ENCODE peak calls at places on chromosomes 12 and 14, in six cellular contexts. One of them, this sample, is unnamed.

GRCh38 chr14:89504084-89504483 is 87.1 kb upstream of the FOXN3 start:
- DNase-seq in suprapubic skin: no peak
- DNase-seq in neural progenitor cell: no peak
- DNase-seq in endothelial cell of umbilical vein: no peak
- DNase-seq in body of pancreas: no peak
- DNase-seq in heart right ventricle: no peak
- DNase-seq in this sample: no peak

GRCh38 chr12:67039995-67040860 is 228.9 kb upstream of the CAND1 start:
- DNase-seq in suprapubic skin: no peak
- DNase-seq in neural progenitor cell: no peak
- DNase-seq in endothelial cell of umbilical vein: no peak
- DNase-seq in body of pancreas: no peak
- DNase-seq in heart right ventricle: no peak
- DNase-seq in this sample: no peak

GRCh38 chr12:114404451-114405198 is 1.3 kb downstream of the TBX5 start:
- DNase-seq in suprapubic skin: no peak
- DNase-seq in neural progenitor cell: no peak
- DNase-seq in endothelial cell of umbilical vein: no peak
- DNase-seq in body of pancreas: no peak
- DNase-seq in heart right ventricle: no peak
- DNase-seq in this sample: no peak

GRCh38 chr12:102958073-102958829 is 777 bp downstream of the ASCL1 start:
- DNase-seq in suprapubic skin: no peak
- DNase-seq in neural progenitor cell: peak; percentile 94
- DNase-seq in endothelial cell of umbilical vein: peak; percentile 35
- DNase-seq in body of pancreas: no peak
- DNase-seq in heart right ventricle: no peak
- DNase-seq in this sample: peak; percentile 81

GRCh38 chr12:49809369-49810158 is 18.6 kb downstream of the NCKAP5L start:
- DNase-seq in suprapubic skin: peak; percentile 61
- DNase-seq in neural progenitor cell: peak; percentile 81
- DNase-seq in endothelial cell of umbilical vein: no peak
- DNase-seq in body of pancreas: no peak
- DNase-seq in heart right ventricle: peak; percentile 61
- DNase-seq in this sample: no peak

GRCh38 chr12:49777800-49778748 is 36.7 kb downstream of the TMBIM6 start:
- DNase-seq in suprapubic skin: no peak
- DNase-seq in neural progenitor cell: peak; percentile 64
- DNase-seq in endothelial cell of umbilical vein: peak; percentile 42
- DNase-seq in body of pancreas: peak; percentile 79
- DNase-seq in heart right ventricle: peak; percentile 58
- DNase-seq in this sample: peak; percentile 71

GRCh38 chr12:109461049-109461845 is 15.9 kb downstream of the KCTD10 start:
- DNase-seq in suprapubic skin: no peak
- DNase-seq in neural progenitor cell: no peak
- DNase-seq in endothelial cell of umbilical vein: peak; percentile 64
- DNase-seq in body of pancreas: no peak
- DNase-seq in heart right ventricle: no peak
- DNase-seq in this sample: no peak

GRCh38 chr12:20950248-20950647 is 139.7 kb downstream of the SLCO1B3 start:
- DNase-seq in suprapubic skin: no peak
- DNase-seq in neural progenitor cell: peak; percentile 21
- DNase-seq in endothelial cell of umbilical vein: peak; percentile 46
- DNase-seq in body of pancreas: no peak
- DNase-seq in heart right ventricle: no peak
- DNase-seq in this sample: no peak

GRCh38 chr12:22626429-22626828 is 1.5 kb downstream of the ETNK1 start:
- DNase-seq in suprapubic skin: no peak
- DNase-seq in neural progenitor cell: no peak
- DNase-seq in endothelial cell of umbilical vein: peak; percentile 42
- DNase-seq in body of pancreas: no peak
- DNase-seq in heart right ventricle: no peak
- DNase-seq in this sample: no peak

GRCh38 chr12:122753213-122753571 is 568 bp downstream of the DENR start:
- DNase-seq in suprapubic skin: no peak
- DNase-seq in neural progenitor cell: no peak
- DNase-seq in endothelial cell of umbilical vein: no peak
- DNase-seq in body of pancreas: no peak
- DNase-seq in heart right ventricle: no peak
- DNase-seq in this sample: no peak

GRCh38 chr14:51095854-51096823 is 1.2 kb upstream of the TRIM9 start:
- DNase-seq in suprapubic skin: peak; percentile 81
- DNase-seq in neural progenitor cell: peak; percentile 17
- DNase-seq in endothelial cell of umbilical vein: no peak
- DNase-seq in body of pancreas: no peak
- DNase-seq in heart right ventricle: peak; percentile 10
- DNase-seq in this sample: peak; percentile 42

GRCh38 chr12:116331876-116332275 is 54.4 kb upstream of the MED13L start:
- DNase-seq in suprapubic skin: no peak
- DNase-seq in neural progenitor cell: no peak
- DNase-seq in endothelial cell of umbilical vein: no peak
- DNase-seq in body of pancreas: no peak
- DNase-seq in heart right ventricle: no peak
- DNase-seq in this sample: no peak

GRCh38 chr14:94612174-94612573 is at the start of gene SERPINA3:
- DNase-seq in suprapubic skin: no peak
- DNase-seq in neural progenitor cell: no peak
- DNase-seq in endothelial cell of umbilical vein: no peak
- DNase-seq in body of pancreas: peak; percentile 68
- DNase-seq in heart right ventricle: no peak
- DNase-seq in this sample: no peak

GRCh38 chr12:56414401-56414800 is 34.8 kb downstream of the TIMELESS start:
- DNase-seq in suprapubic skin: no peak
- DNase-seq in neural progenitor cell: no peak
- DNase-seq in endothelial cell of umbilical vein: no peak
- DNase-seq in body of pancreas: no peak
- DNase-seq in heart right ventricle: no peak
- DNase-seq in this sample: no peak

GRCh38 chr14:75273272-75274044 is 5.2 kb upstream of the FOS start:
- DNase-seq in suprapubic skin: peak; percentile 70
- DNase-seq in neural progenitor cell: no peak
- DNase-seq in endothelial cell of umbilical vein: no peak
- DNase-seq in body of pancreas: no peak
- DNase-seq in heart right ventricle: no peak
- DNase-seq in this sample: no peak

GRCh38 chr14:31127690-31128089 is 79.9 kb downstream of the HECTD1 start:
- DNase-seq in suprapubic skin: no peak
- DNase-seq in neural progenitor cell: no peak
- DNase-seq in endothelial cell of umbilical vein: no peak
- DNase-seq in body of pancreas: no peak
- DNase-seq in heart right ventricle: no peak
- DNase-seq in this sample: no peak

GRCh38 chr14:70188292-70188607 is 501 bp downstream of the SLC8A3 start:
- DNase-seq in suprapubic skin: no peak
- DNase-seq in neural progenitor cell: peak; percentile 59
- DNase-seq in endothelial cell of umbilical vein: peak; percentile 21
- DNase-seq in body of pancreas: no peak
- DNase-seq in heart right ventricle: no peak
- DNase-seq in this sample: no peak

DNA sequence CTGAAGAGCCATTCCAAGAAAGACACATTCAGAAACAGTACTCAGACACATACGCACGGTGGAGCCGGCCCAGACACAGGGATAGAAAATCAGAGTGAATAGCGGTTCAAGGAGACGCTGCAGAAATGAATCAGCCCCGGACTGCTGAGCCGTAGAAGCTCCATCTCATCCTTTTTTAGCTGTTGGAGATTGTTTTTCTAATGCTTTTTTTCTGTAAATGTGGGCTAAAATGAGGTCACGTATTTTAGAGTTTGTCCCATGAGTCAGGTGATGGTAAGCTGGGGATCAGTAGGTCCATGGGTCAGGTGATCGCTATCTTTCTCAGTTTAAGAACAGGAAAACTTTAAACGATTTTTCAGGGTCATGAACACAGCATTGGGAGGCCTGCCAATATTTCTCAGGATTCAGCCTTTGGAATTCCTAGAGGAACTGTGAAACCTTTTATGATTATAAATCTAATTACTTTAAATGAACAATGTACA is 202.4 kb downstream of the ITPR2 start:
- DNase-seq in suprapubic skin: no peak
- DNase-seq in neural progenitor cell: no peak
- DNase-seq in endothelial cell of umbilical vein: peak; percentile 90
- DNase-seq in body of pancreas: no peak
- DNase-seq in heart right ventricle: no peak
- DNase-seq in this sample: no peak
- TF ChIP-seq CTCF in suprapubic skin: no peak
- TF ChIP-seq CTCF in neural progenitor cell: no peak
- TF ChIP-seq CTCF in endothelial cell of umbilical vein: no peak
- TF ChIP-seq CTCF in body of pancreas: no peak
- TF ChIP-seq CTCF in heart right ventricle: no peak
- TF ChIP-seq CTCF in this sample: no peak

GRCh38 chr14:80776186-80776585 is 165.4 kb downstream of the CEP128 start:
- DNase-seq in suprapubic skin: no peak
- DNase-seq in neural progenitor cell: no peak
- DNase-seq in endothelial cell of umbilical vein: no peak
- DNase-seq in body of pancreas: no peak
- DNase-seq in heart right ventricle: no peak
- DNase-seq in this sample: no peak
- TF ChIP-seq CTCF in suprapubic skin: no peak
- TF ChIP-seq CTCF in neural progenitor cell: no peak
- TF ChIP-seq CTCF in endothelial cell of umbilical vein: no peak
- TF ChIP-seq CTCF in body of pancreas: no peak
- TF ChIP-seq CTCF in heart right ventricle: no peak
- TF ChIP-seq CTCF in this sample: no peak

DNA sequence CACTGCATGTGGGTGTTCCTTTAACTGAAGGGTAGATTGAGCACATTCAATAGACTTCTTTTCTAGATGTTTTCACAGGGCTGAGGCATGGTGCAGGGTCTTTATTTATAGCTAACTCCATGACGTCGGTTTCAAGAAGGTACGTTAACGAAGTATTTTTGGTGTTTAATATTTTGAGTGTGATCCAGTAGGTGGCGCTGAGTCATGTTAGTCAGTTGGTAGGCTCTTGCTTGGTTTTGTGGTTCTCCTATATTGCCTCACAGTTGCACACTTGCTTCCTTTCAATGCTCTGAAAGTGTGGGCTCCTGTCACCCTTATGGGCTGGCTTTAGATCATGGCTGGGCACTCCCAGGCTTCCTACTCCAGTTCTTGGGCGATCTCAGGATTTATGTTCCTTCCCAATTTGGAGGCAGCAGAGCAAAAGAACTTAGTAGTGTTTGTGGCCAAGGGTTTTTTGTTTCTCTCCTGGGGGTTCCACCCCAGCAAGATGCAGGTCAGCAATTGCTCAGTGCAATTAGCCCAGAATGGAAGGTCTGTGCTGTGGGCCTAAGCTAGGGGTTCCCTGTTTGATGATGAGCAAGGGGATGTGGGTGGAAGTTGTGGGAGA is 471.6 kb upstream of the FOXG1 start:
- DNase-seq in suprapubic skin: no peak
- DNase-seq in neural progenitor cell: peak; percentile 54
- DNase-seq in endothelial cell of umbilical vein: peak; percentile 33
- DNase-seq in body of pancreas: no peak
- DNase-seq in heart right ventricle: no peak
- DNase-seq in this sample: no peak
- TF ChIP-seq CTCF in suprapubic skin: no peak
- TF ChIP-seq CTCF in neural progenitor cell: peak; percentile 62
- TF ChIP-seq CTCF in endothelial cell of umbilical vein: peak; percentile 38
- TF ChIP-seq CTCF in body of pancreas: no peak
- TF ChIP-seq CTCF in heart right ventricle: no peak
- TF ChIP-seq CTCF in this sample: peak; percentile 52

DNA sequence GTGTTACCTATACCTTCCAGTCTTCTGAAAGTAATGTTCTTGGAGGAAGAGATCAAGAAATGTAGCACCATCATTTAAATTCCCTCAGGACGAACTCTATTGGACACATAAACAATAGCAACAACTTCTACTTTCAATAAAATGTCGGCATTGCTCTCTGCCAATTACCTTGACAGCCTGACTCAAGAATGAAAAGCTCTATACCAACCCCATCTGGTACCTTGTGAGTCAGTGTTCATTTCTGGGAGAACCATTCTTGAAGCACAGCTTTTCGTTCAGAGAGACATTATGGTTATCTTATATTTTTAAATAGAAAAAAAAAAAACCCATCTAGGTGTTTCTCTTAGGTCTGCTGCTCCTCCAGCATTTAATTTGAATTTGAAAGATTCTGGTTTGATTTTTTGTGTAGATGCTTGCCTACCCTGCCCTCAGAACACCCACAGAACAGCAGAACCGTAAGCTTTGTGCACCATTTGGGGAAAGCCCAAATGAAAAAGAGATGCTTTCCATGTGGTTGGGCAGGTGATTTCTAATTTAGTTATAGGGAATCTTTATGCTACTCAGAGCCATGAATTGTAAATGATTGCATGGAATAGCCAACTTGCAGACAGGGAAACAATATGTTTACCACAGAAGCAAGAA is 156.0 kb downstream of the SAMD4A start:
- DNase-seq in suprapubic skin: no peak
- DNase-seq in neural progenitor cell: peak; percentile 56
- DNase-seq in endothelial cell of umbilical vein: peak; percentile 47
- DNase-seq in body of pancreas: no peak
- DNase-seq in heart right ventricle: no peak
- DNase-seq in this sample: peak; percentile 14
- TF ChIP-seq CTCF in suprapubic skin: no peak
- TF ChIP-seq CTCF in neural progenitor cell: peak; percentile 54
- TF ChIP-seq CTCF in endothelial cell of umbilical vein: peak; percentile 24
- TF ChIP-seq CTCF in body of pancreas: no peak
- TF ChIP-seq CTCF in heart right ventricle: no peak
- TF ChIP-seq CTCF in this sample: peak; percentile 80

This sample was measured in BE2C.